ENCODE peak calls at places on chromosomes 13 and 19, in eight cellular contexts. Q is uterus, G is HEK293T, L is GF-D8, X is Caki2, K is H4, U is NCI-H748 treated with DMSO at 0.1 percent for 48 hours, N is NCI-H774. J is an unnamed sample.

GRCh38 chr19:43310221-43310620 is 40.9 kb upstream of the PSG9 start:
- DNase-seq in Q (no peak), G (no peak), L (no peak), X (no peak), K (no peak), U (no peak), N (no peak), J (no peak)

GRCh38 chr19:12786950-12787349 is 4.3 kb upstream of the JUNB start:
- DNase-seq in Q (no peak), G (no peak), L (no peak), X (no peak), K (no peak), U (no peak), N (no peak), J (no peak)

GRCh38 chr19:13684021-13684420 is 80.3 kb upstream of the MRI1 start:
- DNase-seq in Q (no peak), G (no peak), L (no peak), X (no peak), K (no peak), U (no peak), N (no peak), J (no peak)

GRCh38 chr19:13401388-13401787 is 104.9 kb downstream of the CACNA1A start:
- DNase-seq in Q (no peak), G (peak), L (no peak), X (peak), K (peak), U (no peak), N (no peak), J (peak)

GRCh38 chr19:3073931-3074595 is 11.8 kb upstream of the TLE5 start:
- DNase-seq in Q (peak), G (no peak), L (no peak), X (no peak), K (no peak), U (no peak), N (no peak), J (no peak)

GRCh38 chr19:15644066-15644741 is 3.5 kb downstream of the CYP4F3 start:
- DNase-seq in Q (no peak), G (no peak), L (no peak), X (no peak), K (no peak), U (no peak), N (no peak), J (no peak)

GRCh38 chr13:97485328-97485727 is 51.4 kb downstream of the RAP2A start:
- DNase-seq in Q (no peak), G (no peak), L (no peak), X (no peak), K (no peak), U (no peak), N (no peak), J (no peak)

GRCh38 chr19:47443331-47443730 is 24.0 kb upstream of the MEIS3 start:
- DNase-seq in Q (no peak), G (no peak), L (no peak), X (no peak), K (no peak), U (no peak), N (no peak), J (no peak)

GRCh38 chr13:94917814-94918213 is 205.5 kb upstream of the SOX21 start:
- DNase-seq in Q (no peak), G (no peak), L (no peak), X (peak), K (no peak), U (no peak), N (no peak), J (no peak)

GRCh38 chr13:38283346-38283745 is 66.3 kb upstream of the UFM1 start:
- DNase-seq in Q (no peak), G (no peak), L (no peak), X (no peak), K (no peak), U (no peak), N (no peak), J (no peak)

GRCh38 chr19:58154287-58154678 is 3.7 kb upstream of the ZNF329 start:
- DNase-seq in Q (peak), G (no peak), L (no peak), X (no peak), K (no peak), U (no peak), N (no peak), J (no peak)

GRCh38 chr13:47326061-47326460 is 429.2 kb upstream of the HTR2A start:
- DNase-seq in Q (no peak), G (no peak), L (no peak), X (no peak), K (no peak), U (no peak), N (no peak), J (no peak)

GRCh38 chr13:110307697-110308376 is 753 bp downstream of the COL4A2 start:
- DNase-seq in Q (no peak), G (no peak), L (no peak), X (peak), K (no peak), U (no peak), N (peak), J (no peak)

GRCh38 chr19:33905937-33906577 is 109.4 kb downstream of the KCTD15 start:
- DNase-seq in Q (peak), G (no peak), L (no peak), X (no peak), K (no peak), U (no peak), N (no peak), J (no peak)

GRCh38 chr13:81021284-81021683 is 680.4 kb upstream of the SPRY2 start:
- DNase-seq in Q (no peak), G (no peak), L (no peak), X (no peak), K (no peak), U (no peak), N (no peak), J (no peak)

GRCh38 chr13:29713841-29714240 is 118.4 kb upstream of the SLC7A1 start:
- DNase-seq in Q (no peak), G (peak), L (no peak), X (no peak), K (no peak), U (no peak), N (no peak), J (peak)

GRCh38 chr19:55907746-55908145 is 24.4 kb downstream of the NLRP13 start:
- DNase-seq in Q (no peak), G (no peak), L (no peak), X (no peak), K (no peak), U (no peak), N (no peak), J (no peak)

GRCh38 chr19:18153555-18154134 is 682 bp downstream of the PIK3R2 start:
- DNase-seq in Q (no peak), G (no peak), L (no peak), X (no peak), K (no peak), U (no peak), N (no peak), J (no peak)

GRCh38 chr19:39405930-39406655 is 554 bp upstream of the ZFP36 start:
- DNase-seq in Q (no peak), G (no peak), L (no peak), X (no peak), K (no peak), U (peak), N (no peak), J (no peak)

GRCh38 chr13:26497991-26498423 is 59.5 kb upstream of the WASF3 start:
- DNase-seq in Q (no peak), G (no peak), L (no peak), X (no peak), K (no peak), U (no peak), N (no peak), J (no peak)

GRCh38 chr13:100675660-100676129 is 1.1 kb upstream of the TMTC4 start:
- DNase-seq in Q (no peak), G (peak), L (no peak), X (no peak), K (no peak), U (no peak), N (no peak), J (no peak)

GRCh38 chr19:40592170-40592569 is 9.0 kb upstream of the LTBP4 start:
- DNase-seq in Q (no peak), G (no peak), L (no peak), X (peak), K (peak), U (peak), N (peak), J (peak)

GRCh38 chr13:27304611-27305010 is 34.0 kb downstream of the RASL11A start:
- DNase-seq in Q (no peak), G (no peak), L (no peak), X (no peak), K (no peak), U (no peak), N (no peak), J (no peak)

GRCh38 chr13:43230989-43231388 is 207.6 kb downstream of the DNAJC15 start:
- DNase-seq in Q (no peak), G (no peak), L (no peak), X (no peak), K (no peak), U (no peak), N (no peak), J (no peak)